ENCODE peak calls at places on chromosome 20, in seven cellular contexts. I is mesendoderm, H is H9, E is IMR-90, U is neuronal stem cell, C is H1, W is trophoblast cell. X is an unnamed sample.

GRCh38 chr20:38790210-38791053 is 15.1 kb upstream of the PPP1R16B start:
- DNase-seq in I (peak; percentile 85), H (peak; percentile 68), E (peak; percentile 38), U (no peak), C (no peak), W (peak; percentile 75), X (peak; percentile 9)

GRCh38 chr20:43961541-43962471 is 47.2 kb downstream of the TOX2 start:
- DNase-seq in I (peak; percentile 26), H (peak; percentile 49), E (no peak), U (no peak), C (no peak), W (no peak), X (no peak)

GRCh38 chr20:49560646-49561045 is 7.3 kb downstream of the PTGIS start:
- DNase-seq in I (no peak), H (no peak), E (no peak), U (no peak), C (no peak), W (no peak), X (no peak)

GRCh38 chr20:61764471-61765020 is 301.1 kb downstream of the TAF4 start:
- DNase-seq in I (no peak), H (no peak), E (no peak), U (no peak), C (no peak), W (no peak), X (no peak)

GRCh38 chr20:5806457-5807263 is 56.5 kb downstream of the SHLD1 start:
- DNase-seq in I (no peak), H (no peak), E (no peak), U (no peak), C (no peak), W (no peak), X (no peak)

GRCh38 chr20:41509801-41510200 is 108.4 kb downstream of the CHD6 start:
- DNase-seq in I (peak; percentile 18), H (no peak), E (peak; percentile 69), U (no peak), C (no peak), W (no peak), X (peak; percentile 77)

GRCh38 chr20:34744847-34745246 is 40.7 kb downstream of the TP53INP2 start:
- DNase-seq in I (no peak), H (no peak), E (no peak), U (no peak), C (no peak), W (no peak), X (no peak)

GRCh38 chr20:4808872-4809271 is 87.2 kb downstream of the PRND start:
- DNase-seq in I (no peak), H (no peak), E (peak; percentile 21), U (no peak), C (no peak), W (peak; percentile 49), X (no peak)

GRCh38 chr20:64110411-64111068 is 3.2 kb upstream of the NPBWR2 start:
- DNase-seq in I (no peak), H (no peak), E (no peak), U (no peak), C (no peak), W (no peak), X (no peak)

GRCh38 chr20:10006461-10006860 is 28.3 kb upstream of the ANKEF1 start:
- DNase-seq in I (no peak), H (no peak), E (no peak), U (no peak), C (no peak), W (no peak), X (no peak)

GRCh38 chr20:17663486-17663885 is 18.6 kb downstream of the RRBP1 start:
- DNase-seq in I (peak; percentile 80), H (no peak), E (peak; percentile 42), U (no peak), C (no peak), W (no peak), X (no peak)

GRCh38 chr20:48704761-48705160 is 123.0 kb downstream of the PREX1 start:
- DNase-seq in I (no peak), H (no peak), E (no peak), U (no peak), C (no peak), W (no peak), X (no peak)

GRCh38 chr20:19874328-19874727 is 116.3 kb downstream of the RIN2 start:
- DNase-seq in I (no peak), H (no peak), E (no peak), U (no peak), C (no peak), W (no peak), X (no peak)

GRCh38 chr20:44832724-44833123 is 22.4 kb upstream of the RIMS4 start:
- DNase-seq in I (peak; percentile 50), H (peak; percentile 39), E (no peak), U (no peak), C (no peak), W (peak; percentile 29), X (no peak)

GRCh38 chr20:50251992-50252491 is 61.4 kb downstream of the CEBPB start:
- DNase-seq in I (no peak), H (no peak), E (peak; percentile 87), U (no peak), C (no peak), W (peak; percentile 90), X (no peak)

GRCh38 chr20:44526129-44526528 is 4.3 kb upstream of the SERINC3 start:
- DNase-seq in I (peak; percentile 93), H (peak; percentile 60), E (peak; percentile 52), U (no peak), C (no peak), W (peak; percentile 67), X (no peak)

GRCh38 chr20:51412333-51412761 is 130.2 kb downstream of the NFATC2 start:
- DNase-seq in I (no peak), H (no peak), E (peak; percentile 52), U (no peak), C (no peak), W (no peak), X (peak; percentile 78)

GRCh38 chr20:38859070-38859690 is 53.7 kb downstream of the PPP1R16B start:
- DNase-seq in I (no peak), H (no peak), E (no peak), U (no peak), C (no peak), W (no peak), X (no peak)

GRCh38 chr20:44684047-44684965 is 30.9 kb upstream of the CCN5 start:
- DNase-seq in I (no peak), H (no peak), E (no peak), U (no peak), C (no peak), W (no peak), X (no peak)

GRCh38 chr20:16216227-16217210 is 356.7 kb downstream of the KIF16B start:
- DNase-seq in I (no peak), H (no peak), E (no peak), U (no peak), C (no peak), W (no peak), X (no peak)
- H4K8ac ChIP-seq in I (no peak overlapping the region), H (no peak overlapping the region), E (no peak overlapping the region), U (no peak overlapping the region), C (no peak overlapping the region), W (no peak overlapping the region), X (no peak overlapping the region)

DNA sequence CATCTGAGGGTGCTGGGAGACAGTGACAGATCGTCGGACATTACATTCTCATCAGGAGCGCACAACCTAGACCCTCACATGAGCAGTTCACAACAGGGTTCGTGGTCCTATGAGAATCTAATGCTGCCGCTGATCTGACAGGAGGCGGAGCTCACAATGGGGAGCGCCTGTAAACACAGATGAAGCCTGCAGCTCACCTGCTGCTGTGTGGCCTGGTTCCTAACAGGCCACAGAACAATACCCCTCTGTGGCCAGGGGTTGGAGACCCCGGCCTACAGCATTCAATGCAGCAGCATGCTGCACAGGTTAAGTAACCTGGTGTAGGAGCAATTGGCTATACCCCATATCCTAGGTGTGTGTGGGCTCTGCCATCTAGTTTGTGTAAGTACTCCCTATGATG is 19.5 kb downstream of the ANKRD60 start:
- DNase-seq in I (no peak), H (no peak), E (no peak), U (no peak), C (no peak), W (no peak), X (no peak)
- H3K9ac ChIP-seq in I (no peak overlapping the region), H (no peak overlapping the region), E (no peak overlapping the region), U (peak overlapping the region; percentile 10), C (no peak overlapping the region), W (peak overlapping the region; percentile 20), X (no peak overlapping the region)

GRCh38 chr20:23419995-23420901 is 1.0 kb downstream of the NAPB start:
- DNase-seq in I (peak; percentile 34), H (no peak), E (peak; percentile 70), U (peak; percentile 1), C (no peak), W (peak; percentile 85), X (peak; percentile 81)

GRCh38 chr20:23425129-23425528 is 3.8 kb upstream of the NAPB start:
- DNase-seq in I (no peak), H (no peak), E (no peak), U (no peak), C (no peak), W (no peak), X (no peak)

GRCh38 chr20:23417861-23418260 is 3.4 kb downstream of the NAPB start:
- DNase-seq in I (no peak), H (no peak), E (no peak), U (no peak), C (no peak), W (peak; percentile 29), X (no peak)

GRCh38 chr20:23419657-23419994 is 1.7 kb downstream of the NAPB start:
- DNase-seq in I (no peak), H (no peak), E (no peak), U (no peak), C (no peak), W (no peak), X (no peak)

GRCh38 chr20:23420943-23421925 is at the start of gene NAPB:
- DNase-seq in I (peak; percentile 97), H (peak; percentile 95), E (peak; percentile 88), U (peak; percentile 90), C (peak; percentile 73), W (peak; percentile 96), X (peak; percentile 93)
- H2BK120ac ChIP-seq in I (no peak within 1 kb of the TSS), H (no peak within 1 kb of the TSS), E (peak within 1 kb of the TSS; percentile 49), U (no peak within 1 kb of the TSS), C (no peak within 1 kb of the TSS), W (peak within 1 kb of the TSS; percentile 85), X (peak within 1 kb of the TSS; percentile 68)

DNA sequence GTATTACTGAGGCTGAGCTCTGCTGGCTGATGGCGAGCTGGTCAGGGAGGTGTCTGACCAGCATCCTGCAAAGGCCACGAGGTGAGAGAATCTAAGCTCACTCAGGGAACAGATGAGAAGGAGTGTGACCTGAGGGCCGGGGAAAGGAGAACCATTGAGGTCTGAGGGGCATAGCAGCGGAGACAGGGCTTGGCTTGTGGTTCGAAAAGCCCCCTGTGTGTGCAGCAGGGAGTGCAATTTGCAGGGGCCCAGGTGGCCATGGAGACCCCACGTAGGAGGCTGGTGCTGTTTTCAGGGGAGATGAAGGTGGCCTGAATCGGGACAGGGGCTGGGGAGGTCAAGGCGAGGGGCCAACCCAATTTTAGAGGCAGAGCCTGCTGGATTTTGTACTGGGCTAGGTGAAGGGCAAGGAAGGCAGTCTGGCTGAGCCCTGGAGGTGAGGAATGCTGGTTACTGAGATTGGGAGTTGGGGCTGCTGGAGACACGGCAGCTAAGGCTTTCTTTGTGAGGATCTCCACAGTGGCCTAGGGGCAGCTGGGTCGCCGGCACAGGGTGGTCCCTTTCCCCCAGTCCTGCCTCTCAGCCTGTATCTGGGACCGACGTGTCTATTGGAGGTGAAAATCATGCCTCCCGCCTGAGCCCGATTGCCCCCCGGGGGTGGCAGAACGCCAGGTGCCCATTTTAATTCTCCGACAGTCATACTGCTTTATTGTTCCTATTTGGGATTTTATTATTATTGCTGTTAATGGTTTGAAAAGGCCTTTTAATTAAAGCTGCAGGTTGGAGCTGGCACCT is 28.3 kb downstream of the DLGAP4 start:
- DNase-seq in I (no peak), H (no peak), E (no peak), U (no peak), C (no peak), W (no peak), X (no peak)
- H4K8ac ChIP-seq in I (no peak overlapping the region), H (no peak overlapping the region), E (no peak overlapping the region), U (no peak overlapping the region), C (no peak overlapping the region), W (no peak overlapping the region), X (no peak overlapping the region)